ENCODE peak calls at places on chromosomes 3 and 15, in ten cellular contexts. One of them, this sample, is unnamed.

GRCh38 chr3:20669675-20670074 is 483.7 kb upstream of the SGO1 start:
- DNase-seq in astrocyte: no peak
- DNase-seq in AG09309: no peak
- DNase-seq in body of pancreas: no peak
- DNase-seq in PC-9: no peak
- DNase-seq in cardiac fibroblast: no peak
- DNase-seq in neural progenitor cell: no peak
- DNase-seq in fibroblast of pulmonary artery: no peak
- DNase-seq in GM06990: no peak
- DNase-seq in heart left ventricle: no peak
- DNase-seq in this sample: no peak

GRCh38 chr3:192422998-192423349 is 304.4 kb downstream of the FGF12 start:
- DNase-seq in astrocyte: no peak
- DNase-seq in AG09309: no peak
- DNase-seq in body of pancreas: no peak
- DNase-seq in PC-9: peak; percentile 65
- DNase-seq in cardiac fibroblast: peak; percentile 27
- DNase-seq in neural progenitor cell: peak; percentile 34
- DNase-seq in fibroblast of pulmonary artery: peak; percentile 6
- DNase-seq in GM06990: no peak
- DNase-seq in heart left ventricle: no peak
- DNase-seq in this sample: no peak

GRCh38 chr3:129326138-129326537 is 47.5 kb downstream of the HMCES start:
- DNase-seq in astrocyte: no peak
- DNase-seq in AG09309: no peak
- DNase-seq in body of pancreas: no peak
- DNase-seq in PC-9: no peak
- DNase-seq in cardiac fibroblast: no peak
- DNase-seq in neural progenitor cell: no peak
- DNase-seq in fibroblast of pulmonary artery: no peak
- DNase-seq in GM06990: no peak
- DNase-seq in heart left ventricle: no peak
- DNase-seq in this sample: no peak

GRCh38 chr3:9291991-9292390 is 42.5 kb upstream of the SRGAP3 start:
- DNase-seq in astrocyte: no peak
- DNase-seq in AG09309: no peak
- DNase-seq in body of pancreas: no peak
- DNase-seq in PC-9: no peak
- DNase-seq in cardiac fibroblast: peak; percentile 28
- DNase-seq in neural progenitor cell: peak; percentile 44
- DNase-seq in fibroblast of pulmonary artery: no peak
- DNase-seq in GM06990: no peak
- DNase-seq in heart left ventricle: no peak
- DNase-seq in this sample: no peak

GRCh38 chr3:37143821-37144220 is 30.6 kb downstream of the LRRFIP2 start:
- DNase-seq in astrocyte: no peak
- DNase-seq in AG09309: no peak
- DNase-seq in body of pancreas: no peak
- DNase-seq in PC-9: no peak
- DNase-seq in cardiac fibroblast: no peak
- DNase-seq in neural progenitor cell: no peak
- DNase-seq in fibroblast of pulmonary artery: no peak
- DNase-seq in GM06990: no peak
- DNase-seq in heart left ventricle: no peak
- DNase-seq in this sample: no peak

GRCh38 chr15:95169701-95170459 is 938.5 kb downstream of the MCTP2 start:
- DNase-seq in astrocyte: no peak
- DNase-seq in AG09309: no peak
- DNase-seq in body of pancreas: no peak
- DNase-seq in PC-9: no peak
- DNase-seq in cardiac fibroblast: no peak
- DNase-seq in neural progenitor cell: no peak
- DNase-seq in fibroblast of pulmonary artery: peak; percentile 35
- DNase-seq in GM06990: no peak
- DNase-seq in heart left ventricle: no peak
- DNase-seq in this sample: no peak

GRCh38 chr3:16011376-16011775 is 163.1 kb upstream of the GALNT15 start:
- DNase-seq in astrocyte: peak; percentile 55
- DNase-seq in AG09309: no peak
- DNase-seq in body of pancreas: no peak
- DNase-seq in PC-9: no peak
- DNase-seq in cardiac fibroblast: peak; percentile 19
- DNase-seq in neural progenitor cell: no peak
- DNase-seq in fibroblast of pulmonary artery: no peak
- DNase-seq in GM06990: no peak
- DNase-seq in heart left ventricle: no peak
- DNase-seq in this sample: no peak

GRCh38 chr15:77737238-77738037 is 104.7 kb upstream of the LINGO1 start:
- DNase-seq in astrocyte: no peak
- DNase-seq in AG09309: no peak
- DNase-seq in body of pancreas: no peak
- DNase-seq in PC-9: no peak
- DNase-seq in cardiac fibroblast: no peak
- DNase-seq in neural progenitor cell: no peak
- DNase-seq in fibroblast of pulmonary artery: no peak
- DNase-seq in GM06990: no peak
- DNase-seq in heart left ventricle: no peak
- DNase-seq in this sample: no peak

GRCh38 chr3:194675680-194676079 is 3.7 kb upstream of the LSG1 start:
- DNase-seq in astrocyte: no peak
- DNase-seq in AG09309: no peak
- DNase-seq in body of pancreas: no peak
- DNase-seq in PC-9: no peak
- DNase-seq in cardiac fibroblast: peak; percentile 24
- DNase-seq in neural progenitor cell: no peak
- DNase-seq in fibroblast of pulmonary artery: no peak
- DNase-seq in GM06990: no peak
- DNase-seq in heart left ventricle: no peak
- DNase-seq in this sample: no peak

GRCh38 chr3:131349946-131350347 is 31.6 kb upstream of the NUDT16 start:
- DNase-seq in astrocyte: peak; percentile 73
- DNase-seq in AG09309: peak; percentile 35
- DNase-seq in body of pancreas: no peak
- DNase-seq in PC-9: peak; percentile 89
- DNase-seq in cardiac fibroblast: peak; percentile 64
- DNase-seq in neural progenitor cell: no peak
- DNase-seq in fibroblast of pulmonary artery: peak; percentile 48
- DNase-seq in GM06990: no peak
- DNase-seq in heart left ventricle: peak; percentile 39
- DNase-seq in this sample: peak; percentile 56

GRCh38 chr3:13143381-13144004 is 70.3 kb upstream of the IQSEC1 start:
- DNase-seq in astrocyte: no peak
- DNase-seq in AG09309: no peak
- DNase-seq in body of pancreas: no peak
- DNase-seq in PC-9: no peak
- DNase-seq in cardiac fibroblast: no peak
- DNase-seq in neural progenitor cell: no peak
- DNase-seq in fibroblast of pulmonary artery: no peak
- DNase-seq in GM06990: no peak
- DNase-seq in heart left ventricle: no peak
- DNase-seq in this sample: no peak

GRCh38 chr15:71542836-71543235 is 267.5 kb upstream of the NR2E3 start:
- DNase-seq in astrocyte: peak; percentile 26
- DNase-seq in AG09309: no peak
- DNase-seq in body of pancreas: no peak
- DNase-seq in PC-9: no peak
- DNase-seq in cardiac fibroblast: peak; percentile 18
- DNase-seq in neural progenitor cell: no peak
- DNase-seq in fibroblast of pulmonary artery: no peak
- DNase-seq in GM06990: no peak
- DNase-seq in heart left ventricle: no peak
- DNase-seq in this sample: no peak

GRCh38 chr3:181721369-181721768 is 9.6 kb downstream of the SOX2 start:
- DNase-seq in astrocyte: no peak
- DNase-seq in AG09309: no peak
- DNase-seq in body of pancreas: no peak
- DNase-seq in PC-9: no peak
- DNase-seq in cardiac fibroblast: no peak
- DNase-seq in neural progenitor cell: no peak
- DNase-seq in fibroblast of pulmonary artery: no peak
- DNase-seq in GM06990: no peak
- DNase-seq in heart left ventricle: no peak
- DNase-seq in this sample: no peak

GRCh38 chr3:181718416-181718815 is 6.7 kb downstream of the SOX2 start:
- DNase-seq in astrocyte: peak; percentile 22
- DNase-seq in AG09309: no peak
- DNase-seq in body of pancreas: no peak
- DNase-seq in PC-9: no peak
- DNase-seq in cardiac fibroblast: no peak
- DNase-seq in neural progenitor cell: no peak
- DNase-seq in fibroblast of pulmonary artery: no peak
- DNase-seq in GM06990: no peak
- DNase-seq in heart left ventricle: no peak
- DNase-seq in this sample: no peak

GRCh38 chr3:181719298-181719859 is 7.7 kb downstream of the SOX2 start:
- DNase-seq in astrocyte: peak; percentile 36
- DNase-seq in AG09309: no peak
- DNase-seq in body of pancreas: no peak
- DNase-seq in PC-9: no peak
- DNase-seq in cardiac fibroblast: no peak
- DNase-seq in neural progenitor cell: no peak
- DNase-seq in fibroblast of pulmonary artery: no peak
- DNase-seq in GM06990: peak; percentile 67
- DNase-seq in heart left ventricle: no peak
- DNase-seq in this sample: no peak

GRCh38 chr3:181722156-181722555 is 10.4 kb downstream of the SOX2 start:
- DNase-seq in astrocyte: no peak
- DNase-seq in AG09309: no peak
- DNase-seq in body of pancreas: no peak
- DNase-seq in PC-9: no peak
- DNase-seq in cardiac fibroblast: no peak
- DNase-seq in neural progenitor cell: peak; percentile 78
- DNase-seq in fibroblast of pulmonary artery: no peak
- DNase-seq in GM06990: peak; percentile 34
- DNase-seq in heart left ventricle: no peak
- DNase-seq in this sample: no peak

DNA sequence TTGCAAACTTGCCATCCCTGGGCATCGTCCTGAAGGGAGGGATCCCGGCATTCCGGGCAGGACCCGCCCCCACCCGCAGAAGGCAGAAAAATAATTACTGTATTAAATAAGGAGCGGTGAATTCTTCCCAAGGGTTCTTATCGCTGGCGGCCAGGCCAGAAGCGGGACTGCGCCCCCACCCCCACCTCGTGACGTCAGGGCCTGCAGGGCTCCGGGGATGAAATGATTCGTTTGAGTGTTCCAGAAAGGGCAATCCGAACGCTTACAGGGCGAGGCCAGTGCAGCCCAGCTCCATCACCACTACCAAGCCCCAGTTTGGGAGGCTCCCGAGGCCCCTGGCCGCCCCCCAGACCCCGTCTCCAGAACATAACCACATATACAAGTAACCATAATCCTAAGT is 8.6 kb downstream of the SOX2 start:
- DNase-seq in astrocyte: peak; percentile 64
- DNase-seq in AG09309: no peak
- DNase-seq in body of pancreas: no peak
- DNase-seq in PC-9: no peak
- DNase-seq in cardiac fibroblast: no peak
- DNase-seq in neural progenitor cell: no peak
- DNase-seq in fibroblast of pulmonary artery: no peak
- DNase-seq in GM06990: no peak
- DNase-seq in heart left ventricle: no peak
- DNase-seq in this sample: no peak
- H3K4me3 ChIP-seq in astrocyte: peak overlapping the region; percentile 48
- H3K4me3 ChIP-seq in AG09309: no peak overlapping the region
- H3K4me3 ChIP-seq in body of pancreas: no peak overlapping the region
- H3K4me3 ChIP-seq in PC-9: no peak overlapping the region
- H3K4me3 ChIP-seq in cardiac fibroblast: no peak overlapping the region
- H3K4me3 ChIP-seq in neural progenitor cell: peak overlapping the region; percentile 98
- H3K4me3 ChIP-seq in fibroblast of pulmonary artery: no peak overlapping the region
- H3K4me3 ChIP-seq in GM06990: no peak overlapping the region
- H3K4me3 ChIP-seq in heart left ventricle: no peak overlapping the region
- H3K4me3 ChIP-seq in this sample: no peak overlapping the region

DNA sequence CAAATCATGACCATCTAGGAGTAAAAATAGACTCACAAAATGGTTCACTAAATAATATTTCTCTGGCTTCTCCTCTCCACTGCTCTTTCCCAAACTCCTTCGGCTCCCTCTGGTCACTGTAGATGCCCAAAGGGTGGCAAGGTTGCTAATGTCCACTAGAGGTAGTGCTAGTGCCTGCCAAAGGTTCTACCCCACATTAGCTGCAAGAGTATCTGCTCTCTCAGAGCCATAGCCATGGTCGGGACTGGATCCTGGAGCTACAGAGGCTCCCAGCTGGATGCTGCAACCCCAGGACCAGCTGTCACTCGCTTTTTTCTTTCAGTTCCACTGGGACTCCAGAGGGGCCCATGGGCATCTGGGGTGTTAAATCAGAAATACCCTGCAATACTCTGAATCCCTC is 8.5 kb downstream of the HTR3D start:
- DNase-seq in astrocyte: no peak
- DNase-seq in AG09309: peak; percentile 10
- DNase-seq in body of pancreas: peak; percentile 11
- DNase-seq in PC-9: no peak
- DNase-seq in cardiac fibroblast: peak; percentile 59
- DNase-seq in neural progenitor cell: peak; percentile 39
- DNase-seq in fibroblast of pulmonary artery: peak; percentile 54
- DNase-seq in GM06990: no peak
- DNase-seq in heart left ventricle: no peak
- DNase-seq in this sample: no peak
- TF ChIP-seq CTCF in astrocyte: peak; percentile 20
- TF ChIP-seq CTCF in AG09309: peak; percentile 68
- TF ChIP-seq CTCF in body of pancreas: no peak
- TF ChIP-seq CTCF in PC-9: peak; percentile 84
- TF ChIP-seq CTCF in cardiac fibroblast: peak; percentile 51
- TF ChIP-seq CTCF in neural progenitor cell: peak; percentile 50
- TF ChIP-seq CTCF in fibroblast of pulmonary artery: peak; percentile 56
- TF ChIP-seq CTCF in GM06990: no peak
- TF ChIP-seq CTCF in heart left ventricle: no peak
- TF ChIP-seq CTCF in this sample: peak; percentile 53

GRCh38 chr3:64215084-64215483 is 10.2 kb downstream of the PRICKLE2 start:
- DNase-seq in astrocyte: no peak
- DNase-seq in AG09309: no peak
- DNase-seq in body of pancreas: no peak
- DNase-seq in PC-9: no peak
- DNase-seq in cardiac fibroblast: no peak
- DNase-seq in neural progenitor cell: no peak
- DNase-seq in fibroblast of pulmonary artery: no peak
- DNase-seq in GM06990: no peak
- DNase-seq in heart left ventricle: no peak
- DNase-seq in this sample: no peak
- H3K4me3 ChIP-seq in astrocyte: no peak overlapping the region
- H3K4me3 ChIP-seq in AG09309: no peak overlapping the region
- H3K4me3 ChIP-seq in body of pancreas: no peak overlapping the region
- H3K4me3 ChIP-seq in PC-9: no peak overlapping the region
- H3K4me3 ChIP-seq in cardiac fibroblast: peak overlapping the region; percentile 6
- H3K4me3 ChIP-seq in neural progenitor cell: no peak overlapping the region
- H3K4me3 ChIP-seq in fibroblast of pulmonary artery: peak overlapping the region; percentile 53
- H3K4me3 ChIP-seq in GM06990: no peak overlapping the region
- H3K4me3 ChIP-seq in heart left ventricle: peak overlapping the region; percentile 46
- H3K4me3 ChIP-seq in this sample: no peak overlapping the region

DNA sequence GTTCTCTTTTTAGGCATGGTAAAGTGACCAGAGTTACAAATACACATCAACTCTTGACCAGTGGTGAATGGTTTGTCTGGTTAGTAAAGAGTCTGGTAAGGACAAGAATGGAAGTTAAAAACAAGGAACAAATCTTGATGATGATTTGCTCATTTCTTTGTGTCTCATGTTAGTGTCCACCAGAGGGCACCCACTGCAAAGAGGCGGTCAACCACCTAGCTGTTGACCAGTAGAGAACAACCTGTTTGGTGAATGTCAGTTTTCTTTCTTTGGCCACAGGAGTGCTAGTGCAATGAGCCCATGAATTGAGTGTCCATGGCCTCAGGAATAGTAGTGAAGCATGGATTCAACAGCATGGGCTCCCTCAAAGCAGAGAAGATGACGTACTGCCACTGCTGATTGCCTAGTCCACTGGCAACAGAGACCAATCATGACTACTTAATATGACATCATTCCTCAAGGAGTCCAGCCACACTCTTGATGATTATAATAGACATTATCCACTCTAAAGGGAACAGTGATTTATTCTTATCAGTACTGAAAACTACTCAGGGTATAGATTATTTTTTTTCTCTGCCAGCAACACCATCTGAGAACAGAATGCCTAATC is 10.7 kb upstream of the CNTN6 start:
- DNase-seq in astrocyte: peak; percentile 37
- DNase-seq in AG09309: no peak
- DNase-seq in body of pancreas: peak; percentile 44
- DNase-seq in PC-9: no peak
- DNase-seq in cardiac fibroblast: peak; percentile 68
- DNase-seq in neural progenitor cell: peak; percentile 77
- DNase-seq in fibroblast of pulmonary artery: peak; percentile 58
- DNase-seq in GM06990: no peak
- DNase-seq in heart left ventricle: peak; percentile 20
- DNase-seq in this sample: no peak
- TF ChIP-seq CTCF in astrocyte: peak; percentile 74
- TF ChIP-seq CTCF in AG09309: peak; percentile 57
- TF ChIP-seq CTCF in body of pancreas: peak; percentile 39
- TF ChIP-seq CTCF in PC-9: peak; percentile 49
- TF ChIP-seq CTCF in cardiac fibroblast: peak; percentile 68
- TF ChIP-seq CTCF in neural progenitor cell: peak; percentile 82
- TF ChIP-seq CTCF in fibroblast of pulmonary artery: peak; percentile 71
- TF ChIP-seq CTCF in GM06990: peak; percentile 66
- TF ChIP-seq CTCF in heart left ventricle: peak; percentile 29
- TF ChIP-seq CTCF in this sample: peak; percentile 76